ENCODE peak calls at places on chromosomes 7 and 10, in seven cellular contexts. S, E, A, V, C, R and F are unnamed samples.
A peak's percentile ranks its signal among the peaks of the same experiment; 100 is the strongest.

GRCh38 chr7:120867932-120868331 is 10.0 kb upstream of the TSPAN12 start:
- DNase-seq in S (no peak), E (no peak), A (no peak), V (no peak), C (no peak), R (no peak), F (peak; percentile 13)

GRCh38 chr10:78378192-78378591 is 344.5 kb downstream of the RPS24 start:
- DNase-seq in S (no peak), E (no peak), A (no peak), V (no peak), C (no peak), R (no peak), F (no peak)

GRCh38 chr10:49400365-49400764 is 4.5 kb upstream of the DRGX start:
- DNase-seq in S (no peak), E (no peak), A (no peak), V (no peak), C (no peak), R (no peak), F (no peak)

GRCh38 chr10:117823980-117824379 is 222.8 kb downstream of the RAB11FIP2 start:
- DNase-seq in S (no peak), E (no peak), A (no peak), V (no peak), C (no peak), R (no peak), F (no peak)

GRCh38 chr7:12287886-12288285 is 76.8 kb downstream of the TMEM106B start:
- DNase-seq in S (no peak), E (no peak), A (no peak), V (no peak), C (no peak), R (no peak), F (no peak)

GRCh38 chr7:22554184-22554583 is 54.2 kb upstream of the STEAP1B start:
- DNase-seq in S (no peak), E (no peak), A (no peak), V (no peak), C (no peak), R (no peak), F (no peak)

GRCh38 chr10:13865758-13866491 is 279.2 kb downstream of the PRPF18 start:
- DNase-seq in S (peak; percentile 60), E (no peak), A (no peak), V (no peak), C (no peak), R (no peak), F (peak; percentile 97)

GRCh38 chr7:69256634-69257081 is 341.6 kb upstream of the AUTS2 start:
- DNase-seq in S (no peak), E (no peak), A (no peak), V (peak; percentile 77), C (no peak), R (no peak), F (no peak)

GRCh38 chr10:58998924-58999713 is 177.3 kb upstream of the PHYHIPL start:
- DNase-seq in S (no peak), E (no peak), A (no peak), V (peak; percentile 74), C (no peak), R (no peak), F (no peak)

GRCh38 chr7:42237891-42238531 is 1.0 kb upstream of the GLI3 start:
- DNase-seq in S (peak; percentile 47), E (peak; percentile 79), A (no peak), V (peak; percentile 83), C (no peak), R (no peak), F (peak; percentile 71)

GRCh38 chr10:62394556-62395018 is 20.4 kb downstream of the ZNF365 start:
- DNase-seq in S (no peak), E (no peak), A (no peak), V (no peak), C (no peak), R (no peak), F (no peak)

GRCh38 chr7:43870316-43870715 is 999 bp upstream of the MRPS24 start:
- DNase-seq in S (no peak), E (no peak), A (no peak), V (no peak), C (no peak), R (no peak), F (peak; percentile 32)

GRCh38 chr10:75358835-75359421 is 42.6 kb downstream of the ZNF503 start:
- DNase-seq in S (peak; percentile 83), E (no peak), A (no peak), V (no peak), C (no peak), R (no peak), F (peak; percentile 94)

GRCh38 chr7:74475987-74476350 is 22.3 kb downstream of the GTF2IRD1 start:
- DNase-seq in S (no peak), E (no peak), A (no peak), V (no peak), C (no peak), R (no peak), F (no peak)

GRCh38 chr7:90192876-90193765 is 18.4 kb upstream of the STEAP2 start:
- DNase-seq in S (no peak), E (no peak), A (no peak), V (no peak), C (no peak), R (no peak), F (peak; percentile 25)

GRCh38 chr10:31322647-31323046 is 3.6 kb downstream of the ZEB1 start:
- DNase-seq in S (no peak), E (no peak), A (no peak), V (no peak), C (peak; percentile 20), R (peak; percentile 16), F (no peak)

GRCh38 chr7:121337398-121337797 is 8.6 kb downstream of the WNT16 start:
- DNase-seq in S (no peak), E (no peak), A (no peak), V (no peak), C (no peak), R (no peak), F (no peak)

GRCh38 chr7:46468753-46469356 is 547.8 kb upstream of the IGFBP3 start:
- DNase-seq in S (no peak), E (no peak), A (no peak), V (no peak), C (no peak), R (no peak), F (no peak)

GRCh38 chr7:44400033-44400511 is 74.7 kb upstream of the CAMK2B start:
- DNase-seq in S (no peak), E (no peak), A (no peak), V (no peak), C (peak; percentile 22), R (no peak), F (no peak)

GRCh38 chr7:15326044-15326644 is 235.7 kb downstream of the AGMO start:
- DNase-seq in S (peak; percentile 5), E (no peak), A (no peak), V (no peak), C (no peak), R (peak; percentile 2), F (peak; percentile 27)

GRCh38 chr7:53811555-53812079 is 730.6 kb upstream of the VSTM2A start:
- DNase-seq in S (no peak), E (no peak), A (no peak), V (no peak), C (no peak), R (no peak), F (no peak)

GRCh38 chr10:127762925-127763324 is 25.9 kb downstream of the FOXI2 start:
- DNase-seq in S (no peak), E (no peak), A (no peak), V (no peak), C (no peak), R (no peak), F (no peak)

GRCh38 chr7:74417419-74417971 is 36.2 kb upstream of the GTF2IRD1 start:
- DNase-seq in S (peak; percentile 93), E (peak; percentile 80), A (peak; percentile 76), V (peak; percentile 79), C (peak; percentile 46), R (peak; percentile 92), F (peak; percentile 68)

GRCh38 chr7:121525155-121525819 is 129.2 kb upstream of the FAM3C start:
- DNase-seq in S (no peak), E (no peak), A (no peak), V (no peak), C (no peak), R (no peak), F (no peak)

GRCh38 chr7:101935521-101936141 is 118.2 kb downstream of the CUX1 start:
- DNase-seq in S (no peak), E (no peak), A (peak; percentile 41), V (peak; percentile 82), C (no peak), R (no peak), F (no peak)

GRCh38 chr7:144817001-144817400 is 18.9 kb downstream of the TPK1 start:
- DNase-seq in S (no peak), E (no peak), A (no peak), V (no peak), C (no peak), R (no peak), F (no peak)

GRCh38 chr10:92110039-92110794 is 180.7 kb downstream of the CPEB3 start:
- DNase-seq in S (peak; percentile 50), E (no peak), A (no peak), V (no peak), C (peak; percentile 8), R (no peak), F (peak; percentile 41)

GRCh38 chr7:148028165-148028564 is 562.4 kb upstream of the C7orf33 start:
- DNase-seq in S (no peak), E (no peak), A (no peak), V (no peak), C (no peak), R (no peak), F (no peak)